ENCODE peak calls at places on chromosomes 4 and X, in six cellular contexts. K, W, J, A, T and S are unnamed samples.

GRCh38 chr4:14897217-14897616 is 105.1 kb upstream of the CPEB2 start:
- DNase-seq in T (no peak), J (no peak), K (no peak), W (peak; percentile 8), A (no peak), S (no peak)

GRCh38 chr4:108683479-108683878 is 33.1 kb downstream of the OSTC start:
- DNase-seq in J (peak; percentile 57), K (peak; percentile 31), A (no peak), W (peak; percentile 2), T (no peak), S (no peak)

GRCh38 chr4:100174985-100175383 is 15.3 kb downstream of the DDIT4L start:
- DNase-seq in A (no peak), K (no peak), W (no peak), T (no peak), J (no peak), S (no peak)

GRCh38 chr4:140061194-140061593 is 92.8 kb downstream of the MAML3 start:
- DNase-seq in K (no peak), W (no peak), A (no peak), J (peak; percentile 64), T (no peak), S (no peak)

GRCh38 chrX:23884427-23885024 is 23.2 kb downstream of the APOO start:
- DNase-seq in J (peak; percentile 41), W (no peak), K (peak; percentile 32), A (no peak), T (no peak), S (no peak)

GRCh38 chr4:116361782-116362181 is 723.6 kb downstream of the TRAM1L1 start:
- DNase-seq in J (peak; percentile 2), A (no peak), W (no peak), T (no peak), K (no peak), S (no peak)

GRCh38 chr4:41549469-41549868 is 11.5 kb downstream of the LIMCH1 start:
- DNase-seq in A (no peak), K (no peak), J (no peak), T (no peak), W (no peak), S (no peak)

GRCh38 chr4:83569967-83570366 is 34.1 kb downstream of the GPAT3 start:
- DNase-seq in J (no peak), K (no peak), T (peak; percentile 29), W (no peak), A (no peak), S (no peak)

GRCh38 chrX:72316408-72317079 is 10.8 kb upstream of the CITED1 start:
- DNase-seq in J (no peak), W (no peak), K (no peak), T (no peak), A (no peak), S (no peak)

GRCh38 chrX:27085346-27085745 is 377.8 kb downstream of the PPP4R3C start:
- DNase-seq in T (no peak), K (no peak), W (no peak), A (no peak), J (no peak), S (no peak)

GRCh38 chr4:23888421-23889319 is 1.2 kb downstream of the PPARGC1A start:
- DNase-seq in A (no peak), T (peak; percentile 60), J (peak; percentile 69), W (no peak), K (no peak), S (no peak)

GRCh38 chr4:70705146-70705855 is 16.5 kb upstream of the RUFY3 start:
- DNase-seq in W (peak; percentile 43), K (peak; percentile 26), A (peak; percentile 65), T (peak; percentile 73), J (peak; percentile 68), S (peak; percentile 52)

GRCh38 chr4:30996841-30997240 is 276.7 kb downstream of the PCDH7 start:
- DNase-seq in W (no peak), A (no peak), K (no peak), J (no peak), T (no peak), S (no peak)

DNA sequence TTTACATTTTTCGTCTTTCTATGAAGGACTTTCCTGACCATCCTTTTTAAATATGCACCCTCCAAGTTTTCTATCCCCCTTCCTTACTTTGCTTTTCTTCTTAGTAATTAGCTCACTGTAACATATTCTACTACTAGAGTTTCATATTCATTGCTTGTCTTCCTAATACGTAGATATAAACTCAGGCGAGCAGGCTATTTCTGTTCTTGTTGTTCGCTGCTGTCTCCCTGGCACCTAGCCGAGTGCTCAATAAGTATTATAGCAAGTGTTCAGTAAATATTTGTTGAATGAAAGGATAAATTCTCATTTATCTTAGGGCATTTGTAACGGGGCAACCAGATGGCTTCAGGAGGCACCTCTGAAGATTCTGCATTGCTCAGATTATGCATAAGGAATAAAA is 6.8 kb upstream of the RHOH start:
- DNase-seq in J (no peak), T (no peak), W (no peak), A (no peak), K (no peak), S (no peak)
- TF ChIP-seq CTCF in J (no peak), T (no peak), W (no peak), A (no peak), K (no peak), S (no peak)

GRCh38 chr4:168830777-168831512 is 179.1 kb downstream of the CBR4 start:
- DNase-seq in J (peak; percentile 50), T (no peak), A (no peak), W (peak; percentile 18), K (peak; percentile 43), S (no peak)

GRCh38 chr4:168835880-168836454 is 174.1 kb downstream of the CBR4 start:
- DNase-seq in T (no peak), W (no peak), A (no peak), J (no peak), K (no peak), S (no peak)

GRCh38 chr4:168831585-168831918 is 178.5 kb downstream of the CBR4 start:
- DNase-seq in A (no peak), W (no peak), K (no peak), J (no peak), T (no peak), S (no peak)

GRCh38 chr4:168831919-168832745 is 177.9 kb downstream of the CBR4 start:
- DNase-seq in A (peak; percentile 77), K (peak; percentile 63), J (peak; percentile 81), W (peak; percentile 76), T (peak; percentile 70), S (peak; percentile 59)

GRCh38 chr4:168832746-168833575 is 177.1 kb downstream of the CBR4 start:
- DNase-seq in J (peak; percentile 46), T (peak; percentile 22), W (peak; percentile 19), K (peak; percentile 33), A (no peak), S (peak; percentile 46)
- TF ChIP-seq CTCF in J (no peak), T (no peak), W (peak; percentile 26), K (peak; percentile 54), A (no peak), S (peak; percentile 27)

DNA sequence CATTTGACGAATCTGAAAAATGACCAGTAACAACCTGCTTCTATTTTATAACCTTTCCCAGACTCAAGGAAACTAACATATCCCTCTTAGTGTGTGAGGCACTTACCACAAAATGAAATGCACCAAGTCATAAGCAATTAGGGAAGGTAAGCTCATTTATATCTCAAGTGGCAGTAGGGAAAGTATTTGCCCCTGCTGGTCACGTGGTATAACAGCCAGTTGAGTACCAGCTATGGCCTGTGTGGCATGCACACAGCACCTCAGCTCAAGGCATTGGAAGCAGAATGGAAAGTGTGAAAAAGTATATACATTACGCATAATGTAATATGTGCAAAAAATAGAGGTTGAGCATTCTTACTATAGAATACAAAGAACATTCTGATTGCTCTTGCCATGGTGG is 178.3 kb upstream of the GYPA start:
- DNase-seq in A (no peak), J (no peak), T (no peak), W (no peak), K (no peak), S (no peak)
- TF ChIP-seq CTCF in A (no peak), J (no peak), T (no peak), W (no peak), K (no peak), S (no peak)

DNA sequence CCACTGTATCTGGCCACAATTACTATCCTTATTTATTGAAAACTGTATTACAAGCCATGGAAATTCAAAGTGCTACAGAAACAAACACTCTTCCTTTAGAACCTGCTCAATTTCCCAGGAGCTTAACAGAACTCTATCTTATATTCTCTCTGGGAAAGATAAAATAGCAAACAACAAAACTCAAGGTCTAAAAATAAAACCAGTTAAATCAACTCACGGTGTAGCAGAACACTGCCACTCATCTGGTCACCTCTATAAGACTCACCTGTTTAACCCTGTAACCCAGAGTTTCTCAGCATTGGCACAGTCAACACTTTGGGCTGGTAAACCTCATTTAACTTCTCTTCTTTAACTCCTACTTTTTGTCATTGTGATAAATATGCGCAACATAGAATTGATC is 348.9 kb downstream of the DCHS2 start:
- DNase-seq in K (no peak), J (no peak), T (no peak), W (no peak), A (no peak), S (no peak)
- TF ChIP-seq CTCF in K (no peak), J (no peak), T (no peak), W (no peak), A (no peak), S (no peak)

DNA sequence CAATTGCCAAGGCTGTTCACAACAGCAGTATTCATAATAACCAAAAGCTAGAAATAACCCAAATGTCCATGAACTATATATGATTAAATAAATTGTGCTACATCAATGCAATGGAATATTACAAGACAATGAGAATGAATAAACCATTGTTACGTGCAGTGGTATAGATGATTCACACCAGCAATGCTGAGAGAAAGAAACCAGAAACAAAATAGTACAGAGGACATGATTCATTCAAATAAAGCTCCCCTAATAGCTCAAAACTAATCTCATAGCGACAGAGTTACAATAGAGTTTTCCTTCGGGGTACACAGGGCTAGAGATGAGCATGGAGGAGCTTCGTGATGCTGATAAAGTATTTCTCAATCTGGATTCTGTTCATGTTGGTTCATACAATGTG is 148.1 kb upstream of the SPANXN1 start:
- DNase-seq in T (no peak), K (no peak), J (no peak), W (no peak), A (no peak), S (no peak)
- TF ChIP-seq CTCF in T (no peak), K (no peak), J (no peak), W (no peak), A (no peak), S (no peak)